ENCODE peak calls at places on chromosomes 4 and X, in eight cellular contexts. N is fibroblast of lung; I is CD8-positive, alpha-beta memory T cell; G is neural progenitor cell; H is SK-N-SH; K is heart right ventricle; W is astrocyte; L is tibial nerve. U is an unnamed sample.

GRCh38 chr4:181952478-181952877 is 290.7 kb upstream of the TENM3 start:
- DNase-seq in I (no peak), K (no peak), H (no peak), G (peak), N (peak), W (peak), L (no peak), U (peak)

GRCh38 chr4:130722370-130722769 is 1626.4 kb downstream of the C4orf33 start:
- DNase-seq in N (no peak), L (no peak), G (peak), H (no peak), W (no peak), I (no peak), K (no peak), U (peak)

GRCh38 chr4:26248647-26249046 is 72.2 kb upstream of the RBPJ start:
- DNase-seq in W (peak), I (no peak), G (no peak), H (peak), L (no peak), N (peak), K (no peak), U (no peak)

GRCh38 chr4:101355767-101356702 is 8.7 kb upstream of the PPP3CA start:
- DNase-seq in G (no peak), L (no peak), N (peak), K (no peak), I (no peak), W (peak), H (no peak), U (peak)

GRCh38 chrX:48751343-48751742 is 10.2 kb upstream of the GLOD5 start:
- DNase-seq in N (no peak), K (no peak), G (no peak), H (no peak), W (no peak), L (no peak), I (no peak), U (no peak)

GRCh38 chr4:5758741-5759140 is 47.7 kb downstream of the EVC start:
- DNase-seq in N (peak), G (no peak), W (peak), K (no peak), I (no peak), H (no peak), L (no peak), U (peak)

GRCh38 chrX:26597981-26598380 is 382.0 kb downstream of the MAGEB5 start:
- DNase-seq in I (no peak), G (no peak), H (no peak), K (no peak), L (no peak), N (no peak), W (no peak), U (peak)

GRCh38 chrX:7145454-7145853 is 2.1 kb upstream of the STS start:
- DNase-seq in I (no peak), W (no peak), H (no peak), G (no peak), N (no peak), L (no peak), K (no peak), U (no peak)

GRCh38 chr4:16106956-16107355 is 23.1 kb upstream of the PROM1 start:
- DNase-seq in G (no peak), N (no peak), W (no peak), I (no peak), H (no peak), K (no peak), L (no peak), U (no peak)

GRCh38 chr4:83536649-83537352 is 893 bp downstream of the GPAT3 start:
- DNase-seq in H (no peak), G (peak), I (no peak), N (peak), W (no peak), K (no peak), L (no peak), U (no peak)

GRCh38 chr4:148735432-148736155 is 293.4 kb upstream of the NR3C2 start:
- DNase-seq in I (no peak), N (no peak), K (no peak), L (no peak), G (no peak), W (no peak), H (no peak), U (no peak)

GRCh38 chr4:105657117-105657765 is 51.2 kb downstream of the INTS12 start:
- DNase-seq in N (peak), K (no peak), G (no peak), H (no peak), L (no peak), I (no peak), W (peak), U (peak)

GRCh38 chrX:56089376-56089775 is 142.8 kb upstream of the KLF8 start:
- DNase-seq in H (no peak), L (no peak), K (no peak), G (no peak), W (no peak), I (no peak), N (no peak), U (no peak)

GRCh38 chrX:97189668-97190067 is 306.0 kb downstream of the RPA4 start:
- DNase-seq in K (no peak), L (no peak), W (no peak), H (no peak), G (no peak), I (no peak), N (no peak), U (peak)

GRCh38 chr4:39353478-39354177 is 12.5 kb downstream of the RFC1 start:
- DNase-seq in L (no peak), K (no peak), I (no peak), N (peak), W (peak), H (peak), G (no peak), U (no peak)

GRCh38 chr4:156781852-156782251 is 189.7 kb downstream of the PDGFC start:
- DNase-seq in H (no peak), K (no peak), G (no peak), N (peak), W (peak), I (no peak), L (no peak), U (peak)

GRCh38 chrX:153948847-153949819 is 4.7 kb upstream of the RENBP start:
- DNase-seq in W (no peak), I (no peak), H (no peak), L (no peak), K (no peak), G (peak), N (no peak), U (no peak)

GRCh38 chrX:140440891-140441290 is 64.0 kb downstream of the SOX3 start:
- DNase-seq in N (peak), W (peak), I (no peak), G (peak), L (no peak), H (no peak), K (no peak), U (no peak)

GRCh38 chr4:145093638-145094037 is 4.4 kb downstream of the ANAPC10 start:
- DNase-seq in G (no peak), W (no peak), H (no peak), I (no peak), L (no peak), N (no peak), K (no peak), U (no peak)

GRCh38 chr4:70734168-70734954 is 12.6 kb downstream of the RUFY3 start:
- DNase-seq in L (no peak), N (peak), I (peak), H (no peak), W (peak), G (peak), K (no peak), U (peak)

GRCh38 chr4:145845118-145845517 is 93.5 kb downstream of the ZNF827 start:
- DNase-seq in I (no peak), W (no peak), K (no peak), L (no peak), H (no peak), N (no peak), G (no peak), U (no peak)

GRCh38 chr4:165508372-165509120 is 129.7 kb downstream of the CPE start:
- DNase-seq in N (no peak), H (no peak), G (no peak), W (no peak), L (no peak), K (no peak), I (no peak), U (peak)

GRCh38 chr4:23135792-23136645 is 443.3 kb downstream of the GBA3 start:
- DNase-seq in L (no peak), N (peak), G (peak), K (no peak), W (peak), H (peak), I (no peak), U (peak)

GRCh38 chr4:121789470-121789869 is 11.7 kb upstream of the EXOSC9 start:
- DNase-seq in L (no peak), I (no peak), K (no peak), N (peak), W (peak), G (no peak), H (no peak), U (no peak)

GRCh38 chr4:36006226-36006625 is 238.1 kb downstream of the ARAP2 start:
- DNase-seq in K (no peak), I (no peak), G (no peak), L (no peak), W (peak), H (no peak), N (peak), U (peak)

GRCh38 chr4:175424111-175424510 is 388.0 kb downstream of the GPM6A start:
- DNase-seq in G (no peak), W (peak), L (no peak), I (no peak), N (peak), H (no peak), K (no peak), U (no peak)

GRCh38 chr4:153759407-153760226 is at the start of gene RNF175:
- DNase-seq in H (peak), W (no peak), N (peak), K (no peak), G (peak), L (no peak), I (no peak), U (no peak)

GRCh38 chr4:143617994-143618679 is 82.3 kb downstream of the FREM3 start:
- DNase-seq in H (no peak), K (no peak), L (no peak), W (peak), I (no peak), N (peak), G (no peak), U (no peak)

GRCh38 chrX:110168585-110168984 is 149.3 kb downstream of the AMMECR1 start:
- DNase-seq in I (no peak), H (no peak), G (no peak), N (peak), W (peak), L (no peak), K (no peak), U (no peak)

DNA sequence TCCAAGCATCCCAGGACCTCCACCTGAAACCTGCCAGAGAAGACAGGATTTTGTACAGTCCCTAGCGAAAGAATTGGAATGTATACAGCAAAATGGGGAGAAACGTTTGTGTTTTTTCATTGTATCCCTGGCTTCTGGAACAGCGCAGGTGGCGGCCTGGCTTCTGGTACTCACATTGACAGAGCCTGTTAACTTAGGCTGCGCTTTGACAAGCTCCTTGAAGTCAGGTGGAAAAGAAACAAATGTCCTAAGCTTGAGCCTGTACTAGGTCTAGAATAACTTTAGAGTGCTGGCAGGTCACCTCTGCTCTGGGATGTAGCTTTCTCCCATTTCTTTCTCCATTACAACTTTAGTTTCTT is 343.7 kb upstream of the KLF3 start:
- DNase-seq in N (no peak), W (no peak), I (no peak), H (no peak), L (no peak), G (no peak), K (no peak), U (no peak)
- H3K27ac ChIP-seq in N (no peak), W (no peak), I (no peak), H (peak), L (peak), G (no peak), K (peak), U (peak)

GRCh38 chr4:128686032-128686465 is 123.5 kb upstream of the JADE1 start:
- DNase-seq in K (no peak), G (no peak), H (no peak), L (no peak), W (peak), N (peak), I (no peak), U (no peak)
- H3K27ac ChIP-seq in K (no peak), G (no peak), H (no peak), L (no peak), W (no peak), N (no peak), I (no peak), U (no peak)

GRCh38 chr4:55592014-55592413 is at the start of gene PDCL2:
- DNase-seq in L (no peak), H (no peak), K (no peak), G (peak), W (no peak), I (no peak), N (no peak), U (no peak)
- H3K27ac ChIP-seq in L (no peak), H (no peak), K (no peak), G (no peak), W (no peak), I (no peak), N (no peak), U (no peak)

GRCh38 chrX:45758738-45759397 is 558.2 kb upstream of the DIPK2B start:
- DNase-seq in N (peak), I (peak), W (peak), H (no peak), L (no peak), K (no peak), G (no peak), U (peak)

GRCh38 chrX:45756562-45756961 is 555.9 kb upstream of the DIPK2B start:
- DNase-seq in L (no peak), I (no peak), K (no peak), W (peak), G (no peak), N (peak), H (no peak), U (peak)

GRCh38 chrX:45757272-45757671 is 556.6 kb upstream of the DIPK2B start:
- DNase-seq in W (no peak), H (no peak), L (no peak), N (no peak), G (no peak), I (no peak), K (no peak), U (no peak)

GRCh38 chrX:45760187-45760742 is 559.6 kb upstream of the DIPK2B start:
- DNase-seq in N (no peak), H (no peak), W (no peak), I (no peak), G (no peak), L (no peak), K (no peak), U (no peak)

GRCh38 chrX:45758319-45758718 is 557.6 kb upstream of the DIPK2B start:
- DNase-seq in H (no peak), K (no peak), I (peak), G (no peak), N (peak), W (peak), L (no peak), U (peak)
- H3K27ac ChIP-seq in H (peak), K (peak), I (peak), G (no peak), N (peak), W (peak), L (peak), U (peak)

U was measured in PC-3.